ENCODE peak calls at places on chromosomes 4 and X, in ten cellular contexts. O is bronchial epithelial cell; M is tibial artery; U is CD8-positive, alpha-beta T cell; K is IMR-90; W is fibroblast of mammary gland; A is mammary epithelial cell; T is pancreas; Q is BJ; C is foreskin fibroblast. L is an unnamed sample.

GRCh38 chr4:164239976-164240375 is 514.0 kb upstream of the SMIM31 start:
- DNase-seq in M (no peak), K (no peak), O (peak), W (no peak), U (no peak), T (no peak), C (no peak), A (no peak), Q (no peak), L (no peak)

GRCh38 chrX:19886375-19886774 is 1.0 kb downstream of the SH3KBP1 start:
- DNase-seq in U (no peak), O (no peak), K (no peak), W (no peak), M (no peak), A (no peak), Q (no peak), C (no peak), T (no peak), L (no peak)

GRCh38 chr4:93289241-93289640 is 539.3 kb upstream of the ATOH1 start:
- DNase-seq in Q (no peak), K (no peak), T (no peak), O (no peak), A (no peak), W (no peak), M (no peak), U (no peak), C (no peak), L (no peak)

GRCh38 chr4:76758996-76759395 is 138.9 kb downstream of the SOWAHB start:
- DNase-seq in M (no peak), K (no peak), U (no peak), O (no peak), W (peak), Q (no peak), C (no peak), A (no peak), T (no peak), L (no peak)

GRCh38 chr4:72429397-72429889 is 139.6 kb downstream of the ADAMTS3 start:
- DNase-seq in W (no peak), T (no peak), O (no peak), U (no peak), Q (no peak), K (no peak), C (no peak), M (no peak), A (no peak), L (no peak)

GRCh38 chr4:86950835-86951525 is 16.2 kb downstream of the AFF1 start:
- DNase-seq in T (no peak), U (no peak), A (no peak), O (no peak), Q (no peak), C (peak), K (no peak), M (no peak), W (no peak), L (no peak)

GRCh38 chrX:109839694-109840358 is 106.8 kb upstream of the ACSL4 start:
- DNase-seq in W (peak), O (no peak), U (no peak), T (no peak), K (no peak), M (no peak), C (peak), A (peak), Q (no peak), L (no peak)

GRCh38 chr4:55807556-55807955 is 12.0 kb upstream of the EXOC1L start:
- DNase-seq in M (no peak), Q (no peak), W (no peak), A (no peak), O (no peak), T (no peak), C (no peak), K (no peak), U (no peak), L (no peak)

GRCh38 chr4:44448548-44449443 is at the start of gene KCTD8:
- DNase-seq in C (peak), O (peak), Q (peak), T (peak), M (peak), A (peak), W (peak), K (peak), U (peak), L (no peak)

GRCh38 chrX:102345916-102346315 is 93.9 kb downstream of the NXF2B start:
- DNase-seq in U (peak), O (peak), C (peak), T (peak), M (peak), W (peak), Q (no peak), A (peak), K (peak), L (no peak)

GRCh38 chr4:187042251-187042650 is 318.6 kb upstream of the FAT1 start:
- DNase-seq in T (no peak), M (no peak), K (no peak), A (peak), U (no peak), O (peak), C (no peak), W (no peak), Q (no peak), L (no peak)

GRCh38 chr4:153117554-153117953 is 86.7 kb upstream of the TRIM2 start:
- DNase-seq in A (no peak), U (no peak), K (no peak), O (no peak), C (no peak), T (no peak), M (no peak), W (no peak), Q (no peak), L (no peak)

GRCh38 chrX:117376460-117376859 is 740.1 kb downstream of the KLHL13 start:
- DNase-seq in U (no peak), M (no peak), T (no peak), O (peak), W (peak), C (no peak), A (peak), K (no peak), Q (no peak), L (no peak)

GRCh38 chr4:190121759-190122158 is 51.8 kb upstream of the DUX4 start:
- DNase-seq in M (no peak), O (no peak), W (no peak), K (no peak), Q (no peak), A (no peak), U (no peak), T (peak), C (no peak), L (no peak)

GRCh38 chr4:74632634-74633033 is 161.7 kb downstream of the BTC start:
- DNase-seq in C (peak), T (no peak), O (peak), K (peak), Q (no peak), U (peak), W (peak), A (peak), M (peak), L (peak)

GRCh38 chr4:156838761-156839160 is 132.8 kb downstream of the PDGFC start:
- DNase-seq in O (no peak), Q (no peak), A (no peak), W (peak), U (no peak), M (no peak), T (no peak), C (peak), K (peak), L (no peak)

GRCh38 chr4:143302526-143302925 is 34.1 kb upstream of the GAB1 start:
- DNase-seq in C (peak), W (peak), M (no peak), K (peak), U (no peak), O (no peak), Q (no peak), A (no peak), T (no peak), L (peak)

GRCh38 chr4:113327513-113327912 is 278.1 kb downstream of the ANK2 start:
- DNase-seq in K (peak), M (no peak), T (no peak), Q (no peak), C (peak), A (no peak), O (no peak), W (peak), U (no peak), L (no peak)

DNA sequence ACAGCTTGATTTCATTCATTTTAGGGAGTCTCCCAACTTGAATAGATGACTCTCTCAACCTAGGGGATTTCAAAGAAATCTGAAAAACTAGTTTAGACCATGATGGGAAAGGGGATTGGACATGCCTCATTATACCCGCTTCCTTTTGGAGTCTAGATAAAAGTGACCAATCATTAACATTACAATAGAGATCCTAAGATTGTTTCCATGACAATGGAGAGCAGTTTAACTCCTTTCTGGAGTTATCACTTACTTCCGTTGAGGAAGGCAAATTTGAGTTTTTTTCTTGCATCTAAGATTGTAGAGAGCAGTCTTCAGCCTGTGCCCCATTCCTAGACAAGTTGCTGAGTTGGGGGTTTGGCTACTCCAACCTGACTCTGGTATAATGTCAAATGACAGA is 11.4 kb upstream of the IL15 start:
- DNase-seq in U (no peak), K (no peak), W (no peak), T (no peak), O (no peak), C (no peak), M (no peak), Q (no peak), A (no peak), L (no peak)
- H3K4me3 ChIP-seq in U (no peak), K (no peak), W (no peak), T (no peak), O (no peak), C (no peak), M (no peak), Q (no peak), A (no peak), L (no peak)

DNA sequence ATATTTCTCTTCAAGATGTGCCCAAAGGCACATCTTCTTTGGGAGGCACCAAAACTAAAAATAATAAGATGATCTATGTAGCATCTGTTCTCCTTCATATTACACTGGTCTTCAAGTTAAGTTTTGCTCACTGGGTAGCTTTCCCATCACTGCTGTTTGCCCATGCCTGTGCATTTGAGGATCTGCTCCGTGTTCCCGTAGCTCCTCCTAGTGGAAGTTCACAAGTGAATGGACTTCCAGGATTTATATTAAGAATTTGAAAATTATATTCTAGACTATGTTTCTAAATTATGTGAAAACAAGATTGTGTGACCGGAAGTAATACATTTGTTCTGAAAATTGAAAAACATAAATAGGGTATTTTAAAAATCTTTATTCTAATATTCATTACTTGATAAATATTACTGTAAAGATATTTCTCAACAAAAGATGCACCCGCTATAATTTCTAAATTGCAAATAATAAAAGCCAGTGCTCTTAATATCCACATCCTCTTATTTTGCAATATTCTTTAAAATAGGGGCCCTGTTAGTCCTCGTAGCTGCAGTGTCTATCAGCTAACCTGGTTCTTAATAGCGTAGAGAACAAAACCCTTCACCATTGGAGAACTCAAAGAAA is 147.7 kb downstream of the RBM46 start:
- DNase-seq in O (peak), K (peak), M (no peak), Q (peak), W (peak), T (no peak), A (peak), U (no peak), C (peak), L (no peak)
- TF ChIP-seq CTCF in O (peak), K (peak), M (no peak), Q (peak), W (peak), T (no peak), A (peak), U (no peak), C (peak), L (no peak)

DNA sequence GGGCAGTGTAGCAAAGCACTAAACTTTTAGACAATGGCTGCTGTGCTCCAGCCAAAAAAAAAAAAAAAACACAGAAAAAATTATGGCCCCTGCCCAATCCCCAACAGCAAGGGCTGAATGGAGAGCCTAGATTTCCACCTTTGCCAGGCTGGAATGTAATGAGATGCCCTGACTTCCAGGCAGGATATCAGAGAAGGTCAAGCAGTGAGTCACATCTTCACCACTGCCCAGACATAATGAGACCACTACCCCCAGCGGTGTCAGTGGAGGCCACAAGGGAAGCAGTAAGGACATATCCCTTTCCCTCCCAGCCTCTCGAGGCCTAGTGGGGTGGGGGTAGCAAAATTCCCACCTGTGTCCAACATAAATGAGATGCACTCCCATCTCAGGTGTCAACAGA is 216.3 kb upstream of the LEF1 start:
- DNase-seq in W (no peak), A (no peak), K (no peak), M (no peak), O (no peak), C (no peak), Q (no peak), T (no peak), U (no peak), L (no peak)
- H3K4me3 ChIP-seq in W (no peak), A (no peak), K (no peak), M (no peak), O (no peak), C (no peak), Q (no peak), T (no peak), U (no peak), L (no peak)

GRCh38 chr4:38072578-38072977 is 112.4 kb downstream of the PTTG2 start:
- DNase-seq in A (no peak), O (no peak), Q (no peak), C (no peak), T (no peak), M (no peak), K (no peak), W (no peak), U (no peak), L (no peak)

GRCh38 chr4:38069271-38069760 is 109.1 kb downstream of the PTTG2 start:
- DNase-seq in T (no peak), Q (no peak), U (no peak), W (peak), O (peak), C (peak), M (no peak), K (peak), A (peak), L (no peak)

GRCh38 chr4:38073596-38074234 is 113.5 kb downstream of the PTTG2 start:
- DNase-seq in K (no peak), C (no peak), Q (no peak), T (no peak), A (no peak), W (peak), U (no peak), O (no peak), M (no peak), L (no peak)

GRCh38 chr4:38075370-38076152 is 115.4 kb downstream of the PTTG2 start:
- DNase-seq in C (peak), K (peak), Q (peak), O (peak), A (peak), M (no peak), U (no peak), W (peak), T (no peak), L (no peak)

DNA sequence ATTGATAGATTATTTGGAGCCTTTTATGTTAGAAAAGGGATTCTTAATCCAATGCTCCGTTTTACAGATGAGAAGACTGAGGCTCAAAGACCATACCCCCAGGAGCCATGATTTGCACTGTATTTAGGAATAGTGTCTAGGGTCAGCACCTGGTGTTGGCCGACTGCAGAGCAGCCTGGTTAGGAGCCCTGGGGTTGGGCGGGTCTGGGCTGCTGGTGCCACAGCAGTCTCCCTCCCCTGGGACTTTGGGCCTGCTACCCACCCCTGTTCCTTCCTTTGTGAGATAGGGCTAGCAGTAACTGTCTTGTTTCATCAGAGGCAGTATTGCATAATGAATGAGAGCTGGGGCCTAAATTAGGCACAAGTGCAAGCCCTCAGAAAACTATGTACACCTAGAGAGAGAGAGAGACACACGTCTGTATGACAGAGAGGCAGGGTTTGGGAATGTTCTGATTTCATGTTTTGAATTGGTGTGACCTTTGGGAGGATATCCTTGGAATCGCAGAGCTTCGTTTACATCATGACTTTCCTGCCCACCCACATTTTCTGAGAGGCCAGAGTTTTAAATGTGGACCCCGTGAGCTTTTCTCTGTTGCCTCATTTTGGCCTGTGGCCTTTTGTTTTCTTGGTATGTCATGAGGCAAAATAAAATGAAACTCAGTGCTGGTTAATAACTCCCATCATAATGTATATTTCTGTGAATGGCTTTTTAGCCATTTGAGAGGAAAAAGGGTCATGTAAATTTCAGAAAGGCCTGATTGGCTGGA is 111.8 kb downstream of the PTTG2 start:
- DNase-seq in M (no peak), K (peak), O (peak), U (no peak), C (no peak), A (no peak), W (peak), Q (no peak), T (no peak), L (no peak)
- TF ChIP-seq CTCF in M (no peak), K (no peak), O (no peak), U (no peak), C (no peak), A (no peak), W (no peak), Q (no peak), T (no peak), L (no peak)

DNA sequence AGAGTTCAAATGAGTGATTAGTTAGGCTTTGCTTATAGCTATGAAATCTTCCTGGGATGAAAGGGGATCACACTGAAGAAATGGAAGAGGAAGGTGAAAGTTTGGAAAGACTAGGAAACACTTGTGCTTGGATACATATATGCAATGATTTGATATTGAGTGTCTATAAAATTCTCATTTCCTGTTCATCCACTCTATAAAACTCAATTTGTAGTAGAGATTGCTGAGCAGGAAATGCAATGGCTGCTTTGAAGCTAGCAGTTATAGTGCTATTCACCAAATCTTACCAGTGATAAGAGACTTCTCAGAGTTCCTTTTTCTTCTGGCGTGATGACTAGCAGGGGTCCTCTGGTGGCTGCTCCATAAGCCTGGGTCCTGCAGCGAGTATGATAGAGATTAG is 128.1 kb upstream of the HPF1 start:
- DNase-seq in A (no peak), M (no peak), O (no peak), Q (no peak), W (no peak), K (no peak), U (no peak), C (no peak), T (no peak), L (no peak)
- H3K4me3 ChIP-seq in A (no peak), M (no peak), O (no peak), Q (no peak), W (no peak), K (no peak), U (no peak), C (no peak), T (no peak), L (no peak)

GRCh38 chr4:18593297-18594002 is 571.9 kb upstream of the LCORL start:
- DNase-seq in T (no peak), Q (peak), M (peak), O (peak), C (peak), U (peak), A (peak), K (peak), W (peak), L (peak)
- TF ChIP-seq CTCF in T (peak), Q (peak), M (peak), O (peak), C (peak), U (peak), A (peak), K (peak), W (peak), L (peak)

DNA sequence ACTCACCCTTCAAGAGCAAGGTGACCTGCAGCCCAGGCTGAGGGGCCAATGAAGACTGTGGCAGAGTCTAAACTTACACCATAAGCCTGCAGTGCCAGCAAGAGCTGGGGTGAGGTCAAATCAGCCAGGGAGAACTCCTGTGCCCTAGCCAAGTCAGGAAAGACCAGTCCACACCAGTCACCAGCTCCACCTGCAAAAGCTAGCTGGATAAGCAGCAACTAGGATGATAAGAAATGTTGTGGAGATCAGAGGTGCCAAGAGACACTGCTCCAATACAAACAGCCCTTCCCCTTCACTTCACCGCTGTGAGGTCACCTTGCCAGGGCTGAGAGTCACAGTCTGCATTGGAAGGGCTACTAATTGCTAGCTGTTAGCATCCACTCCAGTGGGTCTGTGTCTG is 31.3 kb downstream of the NIPAL1 start:
- DNase-seq in T (no peak), K (no peak), Q (no peak), O (no peak), U (no peak), C (no peak), A (no peak), M (no peak), W (no peak), L (no peak)
- H3K4me3 ChIP-seq in T (no peak), K (no peak), Q (no peak), O (no peak), U (no peak), C (no peak), A (no peak), M (no peak), W (no peak), L (no peak)

L was measured in AG04449.